ENCODE peak calls at places on chromosomes 16 and 17, in six cellular contexts. Z, D, B, A, T and W are unnamed samples.

GRCh38 chr17:45228121-45228941 is 6.6 kb downstream of the FMNL1 start:
- DNase-seq in Z (no peak), D (peak; percentile 14), B (no peak), A (no peak), T (no peak), W (no peak)

GRCh38 chr16:80263181-80263823 is 277.5 kb upstream of the DYNLRB2 start:
- DNase-seq in Z (no peak), D (no peak), B (no peak), A (no peak), T (no peak), W (no peak)

GRCh38 chr16:17578921-17579876 is 108.4 kb upstream of the XYLT1 start:
- DNase-seq in Z (peak; percentile 60), D (peak; percentile 29), B (peak; percentile 74), A (peak; percentile 28), T (peak; percentile 73), W (peak; percentile 32)

GRCh38 chr17:67245694-67246397 is 850 bp upstream of the HELZ start:
- DNase-seq in Z (peak; percentile 75), D (peak; percentile 26), B (no peak), A (no peak), T (peak; percentile 81), W (peak; percentile 33)

GRCh38 chr16:88453621-88454314 is 688 bp downstream of the ZFPM1 start:
- DNase-seq in Z (peak; percentile 61), D (no peak), B (no peak), A (no peak), T (no peak), W (no peak)

GRCh38 chr17:36703860-36704266 is 102.5 kb downstream of the MRM1 start:
- DNase-seq in Z (peak; percentile 87), D (peak; percentile 38), B (no peak), A (no peak), T (no peak), W (peak; percentile 41)

GRCh38 chr17:78127888-78128615 is 503 bp downstream of the TMC6 start:
- DNase-seq in Z (peak; percentile 80), D (no peak), B (no peak), A (no peak), T (peak; percentile 45), W (no peak)

GRCh38 chr17:3955373-3955978 is 8.8 kb downstream of the ATP2A3 start:
- DNase-seq in Z (no peak), D (no peak), B (no peak), A (no peak), T (no peak), W (no peak)

GRCh38 chr17:67156269-67157199 is 88.5 kb downstream of the HELZ start:
- DNase-seq in Z (no peak), D (no peak), B (no peak), A (no peak), T (no peak), W (no peak)

GRCh38 chr17:142102-142661 is 4.8 kb downstream of the SCGB1C2 start:
- DNase-seq in Z (no peak), D (no peak), B (no peak), A (no peak), T (peak; percentile 20), W (no peak)

GRCh38 chr17:68771867-68772515 is 170.8 kb upstream of the FAM20A start:
- DNase-seq in Z (peak; percentile 23), D (no peak), B (no peak), A (no peak), T (peak; percentile 71), W (no peak)

GRCh38 chr16:57149391-57149790 is 36.4 kb downstream of the PSME3IP1 start:
- DNase-seq in Z (no peak), D (no peak), B (no peak), A (no peak), T (no peak), W (no peak)

GRCh38 chr16:23072084-23072599 is 77.1 kb downstream of the USP31 start:
- DNase-seq in Z (no peak), D (no peak), B (no peak), A (no peak), T (no peak), W (no peak)

GRCh38 chr17:32006957-32007462 is at the start of gene LRRC37B:
- DNase-seq in Z (peak; percentile 83), D (peak; percentile 73), B (peak; percentile 25), A (peak; percentile 23), T (peak; percentile 68), W (peak; percentile 79)

GRCh38 chr17:78422872-78423588 is 44.6 kb downstream of the PGS1 start:
- DNase-seq in Z (no peak), D (no peak), B (no peak), A (no peak), T (no peak), W (no peak)

GRCh38 chr16:1262210-1262845 is 6.5 kb downstream of the TPSD1 start:
- DNase-seq in Z (no peak), D (no peak), B (no peak), A (no peak), T (no peak), W (no peak)

GRCh38 chr17:82525712-82526111 is 6.2 kb downstream of the FOXK2 start:
- DNase-seq in Z (no peak), D (no peak), B (no peak), A (no peak), T (no peak), W (no peak)

GRCh38 chr16:19071811-19072777 is 4.7 kb downstream of the COQ7 start:
- DNase-seq in Z (peak; percentile 47), D (no peak), B (no peak), A (no peak), T (peak; percentile 75), W (peak; percentile 22)

GRCh38 chr17:68955181-68955841 is at the start of gene ABCA8:
- DNase-seq in Z (no peak), D (no peak), B (no peak), A (no peak), T (no peak), W (no peak)

DNA sequence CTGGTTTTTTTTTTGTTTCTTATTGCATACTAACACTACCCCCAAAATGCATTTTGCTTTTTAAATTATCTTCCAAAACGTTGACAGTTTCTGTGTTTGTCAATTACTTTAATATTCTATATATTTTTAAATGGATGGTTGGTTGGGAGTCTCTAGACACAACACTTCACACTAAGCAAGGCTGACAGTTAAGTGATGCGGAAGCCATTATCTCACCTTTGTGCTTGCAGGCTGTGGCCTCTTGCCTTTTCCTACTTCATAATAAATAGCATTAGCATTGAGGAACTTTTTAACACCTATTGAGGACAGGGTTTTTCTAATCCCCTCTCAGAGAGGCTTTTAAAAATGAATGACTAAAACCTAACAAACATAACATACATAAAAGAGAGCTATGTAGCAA is 280.8 kb upstream of the TBX2 start:
- DNase-seq in Z (no peak), D (no peak), B (no peak), A (no peak), T (no peak), W (no peak)
- TF ChIP-seq POLR2A in Z (no peak), D (no peak), B (no peak), A (no peak), T (no peak), W (no peak)

GRCh38 chr16:64629622-64630021 is 492.2 kb downstream of the CDH11 start:
- DNase-seq in Z (no peak), D (no peak), B (no peak), A (no peak), T (no peak), W (no peak)

GRCh38 chr16:64621616-64622015 is 500.2 kb downstream of the CDH11 start:
- DNase-seq in Z (no peak), D (no peak), B (no peak), A (no peak), T (no peak), W (no peak)

GRCh38 chr16:64627288-64627687 is 494.6 kb downstream of the CDH11 start:
- DNase-seq in Z (no peak), D (no peak), B (no peak), A (no peak), T (no peak), W (no peak)

GRCh38 chr16:64627781-64628180 is 494.1 kb downstream of the CDH11 start:
- DNase-seq in Z (no peak), D (no peak), B (no peak), A (no peak), T (no peak), W (no peak)

GRCh38 chr16:64626771-64627170 is 495.1 kb downstream of the CDH11 start:
- DNase-seq in Z (no peak), D (no peak), B (no peak), A (no peak), T (no peak), W (no peak)
- TF ChIP-seq TAF1 in Z (no peak), D (no peak), B (no peak), A (no peak), T (no peak), W (no peak)

DNA sequence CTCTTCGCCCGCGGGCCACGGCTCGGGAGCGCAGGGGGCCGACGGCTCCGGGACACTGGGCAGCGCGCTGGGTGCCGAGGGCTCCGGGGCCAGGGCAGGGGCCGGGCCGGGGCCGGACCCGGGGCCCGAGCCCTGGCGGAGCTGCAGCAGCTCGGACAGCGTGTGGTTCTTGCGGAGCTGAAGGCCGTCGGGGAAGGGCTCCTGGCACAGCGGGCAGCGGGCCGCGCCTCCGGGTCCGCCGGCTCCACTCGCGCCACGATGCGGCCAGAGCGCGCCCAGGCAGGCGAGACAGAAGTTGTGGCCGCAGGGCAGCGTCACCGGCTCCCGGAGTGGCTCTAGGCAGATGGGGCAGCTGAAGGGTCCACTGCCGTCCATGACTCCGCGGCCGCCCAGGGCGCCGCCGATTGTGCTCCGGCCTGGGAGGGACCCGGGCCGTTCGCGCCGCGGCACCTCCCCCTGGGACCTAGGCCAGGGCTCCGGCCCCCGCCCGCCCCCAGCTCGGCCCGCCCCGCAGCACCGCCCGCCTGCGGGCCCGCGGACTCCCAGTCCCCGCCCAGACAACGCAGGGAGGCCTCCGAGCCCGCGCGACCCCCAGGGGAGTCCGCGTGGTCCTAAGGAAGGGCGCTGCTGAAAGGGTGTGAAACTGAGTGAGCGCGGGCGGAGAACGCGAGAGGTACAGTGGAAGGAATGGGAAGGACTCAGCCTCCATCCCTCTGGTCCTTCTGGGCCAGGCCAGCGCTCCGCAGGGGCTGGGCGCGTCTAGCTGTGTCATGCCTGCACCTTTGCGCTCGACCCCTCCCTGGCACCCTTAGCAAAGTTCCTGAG is at the start of gene TRIM47:
- DNase-seq in Z (peak; percentile 91), D (no peak), B (no peak), A (no peak), T (peak; percentile 83), W (no peak)
- TF ChIP-seq POLR2A in Z (peak; percentile 35), D (no peak), B (no peak), A (no peak), T (peak; percentile 86), W (no peak)

DNA sequence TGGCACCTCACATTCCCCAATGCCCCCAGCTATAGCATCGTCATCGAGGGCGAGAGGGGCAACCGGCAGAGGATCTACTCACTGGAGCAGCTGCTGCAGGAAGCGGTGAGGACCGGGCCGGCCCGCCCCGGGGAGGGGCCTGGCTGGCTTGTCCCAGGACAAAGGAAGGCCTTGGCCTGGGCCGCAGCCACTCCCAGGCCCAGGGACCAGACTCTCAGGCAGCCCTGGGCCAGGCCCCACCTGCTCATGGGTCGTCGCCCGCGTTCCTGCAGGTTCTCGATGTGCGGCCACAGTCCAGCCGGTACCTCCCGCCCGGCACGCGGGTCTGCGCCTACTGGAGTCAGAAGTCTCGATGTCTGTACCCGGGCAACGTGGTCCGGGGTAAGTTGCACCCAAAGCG is 53.4 kb downstream of the ACTG1 start:
- DNase-seq in Z (no peak), D (no peak), B (no peak), A (no peak), T (no peak), W (no peak)
- TF ChIP-seq TAF1 in Z (no peak), D (no peak), B (no peak), A (no peak), T (no peak), W (no peak)

DNA sequence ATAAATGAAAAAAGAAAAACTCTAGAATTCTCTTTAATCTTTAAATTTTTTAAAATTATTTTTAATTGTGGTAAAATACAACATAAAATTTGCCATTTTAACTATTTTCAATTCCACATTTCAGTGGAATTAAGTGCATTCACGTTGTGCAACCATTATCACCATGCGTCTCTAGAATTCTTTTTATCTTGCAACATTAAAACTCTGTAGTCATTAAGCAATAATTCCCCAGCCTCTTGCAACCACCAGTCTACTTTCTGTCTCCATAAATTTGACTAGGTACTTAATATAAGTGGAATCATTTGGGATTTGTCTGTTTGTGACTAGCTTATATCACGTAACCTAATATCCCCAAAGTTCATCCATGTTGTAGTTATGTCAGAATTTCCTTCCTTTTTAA is 79.1 kb downstream of the TAOK1 start:
- DNase-seq in Z (no peak), D (no peak), B (no peak), A (no peak), T (no peak), W (no peak)
- TF ChIP-seq POLR2A in Z (no peak), D (no peak), B (no peak), A (no peak), T (no peak), W (no peak)